ENCODE peak calls at places on chromosomes 4 and X, in ten cellular contexts. One of them, this sample, is unnamed.

GRCh38 chrX:119503484-119503861 is 35.2 kb downstream of the SLC25A5 start:
- DNase-seq in MCF 10A: peak
- DNase-seq in GM10248: no peak
- DNase-seq in fibroblast of pulmonary artery: peak
- DNase-seq in omental fat pad: no peak
- DNase-seq in right atrium auricular region: no peak
- DNase-seq in upper lobe of right lung: peak
- DNase-seq in neural progenitor cell: no peak
- DNase-seq in lower lobe of right lung: peak
- DNase-seq in pancreas: peak
- DNase-seq in this sample: peak

GRCh38 chr4:153616005-153616555 is 68.0 kb upstream of the TLR2 start:
- DNase-seq in MCF 10A: no peak
- DNase-seq in GM10248: no peak
- DNase-seq in fibroblast of pulmonary artery: no peak
- DNase-seq in omental fat pad: no peak
- DNase-seq in right atrium auricular region: no peak
- DNase-seq in upper lobe of right lung: no peak
- DNase-seq in neural progenitor cell: no peak
- DNase-seq in lower lobe of right lung: no peak
- DNase-seq in pancreas: no peak
- DNase-seq in this sample: no peak

GRCh38 chr4:186858355-186858754 is 134.7 kb upstream of the FAT1 start:
- DNase-seq in MCF 10A: no peak
- DNase-seq in GM10248: no peak
- DNase-seq in fibroblast of pulmonary artery: no peak
- DNase-seq in omental fat pad: no peak
- DNase-seq in right atrium auricular region: no peak
- DNase-seq in upper lobe of right lung: no peak
- DNase-seq in neural progenitor cell: no peak
- DNase-seq in lower lobe of right lung: no peak
- DNase-seq in pancreas: no peak
- DNase-seq in this sample: no peak

GRCh38 chr4:88225216-88226107 is 58.9 kb downstream of the PPM1K start:
- DNase-seq in MCF 10A: no peak
- DNase-seq in GM10248: no peak
- DNase-seq in fibroblast of pulmonary artery: peak
- DNase-seq in omental fat pad: no peak
- DNase-seq in right atrium auricular region: no peak
- DNase-seq in upper lobe of right lung: no peak
- DNase-seq in neural progenitor cell: no peak
- DNase-seq in lower lobe of right lung: no peak
- DNase-seq in pancreas: no peak
- DNase-seq in this sample: no peak

GRCh38 chr4:129240816-129241215 is 144.9 kb downstream of the C4orf33 start:
- DNase-seq in MCF 10A: no peak
- DNase-seq in GM10248: no peak
- DNase-seq in fibroblast of pulmonary artery: no peak
- DNase-seq in omental fat pad: no peak
- DNase-seq in right atrium auricular region: no peak
- DNase-seq in upper lobe of right lung: no peak
- DNase-seq in neural progenitor cell: peak
- DNase-seq in lower lobe of right lung: no peak
- DNase-seq in pancreas: peak
- DNase-seq in this sample: peak

GRCh38 chrX:47217121-47217851 is 1.2 kb upstream of the CDK16 start:
- DNase-seq in MCF 10A: peak
- DNase-seq in GM10248: no peak
- DNase-seq in fibroblast of pulmonary artery: peak
- DNase-seq in omental fat pad: no peak
- DNase-seq in right atrium auricular region: no peak
- DNase-seq in upper lobe of right lung: no peak
- DNase-seq in neural progenitor cell: no peak
- DNase-seq in lower lobe of right lung: peak
- DNase-seq in pancreas: peak
- DNase-seq in this sample: no peak

GRCh38 chrX:9466115-9466495 is 1.2 kb downstream of the TBL1X start:
- DNase-seq in MCF 10A: no peak
- DNase-seq in GM10248: no peak
- DNase-seq in fibroblast of pulmonary artery: no peak
- DNase-seq in omental fat pad: no peak
- DNase-seq in right atrium auricular region: peak
- DNase-seq in upper lobe of right lung: peak
- DNase-seq in neural progenitor cell: peak
- DNase-seq in lower lobe of right lung: peak
- DNase-seq in pancreas: peak
- DNase-seq in this sample: peak

GRCh38 chr4:122731676-122732075 is 828 bp upstream of the BBS12 start:
- DNase-seq in MCF 10A: no peak
- DNase-seq in GM10248: no peak
- DNase-seq in fibroblast of pulmonary artery: no peak
- DNase-seq in omental fat pad: no peak
- DNase-seq in right atrium auricular region: no peak
- DNase-seq in upper lobe of right lung: no peak
- DNase-seq in neural progenitor cell: no peak
- DNase-seq in lower lobe of right lung: no peak
- DNase-seq in pancreas: no peak
- DNase-seq in this sample: no peak

GRCh38 chr4:144113546-144113945 is 27.0 kb downstream of the GYPA start:
- DNase-seq in MCF 10A: no peak
- DNase-seq in GM10248: no peak
- DNase-seq in fibroblast of pulmonary artery: no peak
- DNase-seq in omental fat pad: no peak
- DNase-seq in right atrium auricular region: no peak
- DNase-seq in upper lobe of right lung: no peak
- DNase-seq in neural progenitor cell: no peak
- DNase-seq in lower lobe of right lung: no peak
- DNase-seq in pancreas: no peak
- DNase-seq in this sample: no peak

GRCh38 chrX:40816906-40817305 is 81.6 kb upstream of the MED14 start:
- DNase-seq in MCF 10A: no peak
- DNase-seq in GM10248: no peak
- DNase-seq in fibroblast of pulmonary artery: no peak
- DNase-seq in omental fat pad: no peak
- DNase-seq in right atrium auricular region: no peak
- DNase-seq in upper lobe of right lung: no peak
- DNase-seq in neural progenitor cell: no peak
- DNase-seq in lower lobe of right lung: no peak
- DNase-seq in pancreas: no peak
- DNase-seq in this sample: no peak

GRCh38 chr4:72701987-72702819 is 133.2 kb upstream of the ADAMTS3 start:
- DNase-seq in MCF 10A: peak
- DNase-seq in GM10248: peak
- DNase-seq in fibroblast of pulmonary artery: peak
- DNase-seq in omental fat pad: no peak
- DNase-seq in right atrium auricular region: no peak
- DNase-seq in upper lobe of right lung: no peak
- DNase-seq in neural progenitor cell: peak
- DNase-seq in lower lobe of right lung: no peak
- DNase-seq in pancreas: peak
- DNase-seq in this sample: peak

GRCh38 chr4:124420166-124420695 is 292.3 kb downstream of the ANKRD50 start:
- DNase-seq in MCF 10A: no peak
- DNase-seq in GM10248: no peak
- DNase-seq in fibroblast of pulmonary artery: no peak
- DNase-seq in omental fat pad: no peak
- DNase-seq in right atrium auricular region: no peak
- DNase-seq in upper lobe of right lung: no peak
- DNase-seq in neural progenitor cell: no peak
- DNase-seq in lower lobe of right lung: no peak
- DNase-seq in pancreas: no peak
- DNase-seq in this sample: no peak

GRCh38 chr4:152063301-152064235 is 302.8 kb upstream of the GATB start:
- DNase-seq in MCF 10A: no peak
- DNase-seq in GM10248: no peak
- DNase-seq in fibroblast of pulmonary artery: no peak
- DNase-seq in omental fat pad: no peak
- DNase-seq in right atrium auricular region: no peak
- DNase-seq in upper lobe of right lung: no peak
- DNase-seq in neural progenitor cell: no peak
- DNase-seq in lower lobe of right lung: no peak
- DNase-seq in pancreas: no peak
- DNase-seq in this sample: no peak

GRCh38 chr4:1400861-1401408 is 5.3 kb downstream of the NKX1-1 start:
- DNase-seq in MCF 10A: no peak
- DNase-seq in GM10248: no peak
- DNase-seq in fibroblast of pulmonary artery: no peak
- DNase-seq in omental fat pad: no peak
- DNase-seq in right atrium auricular region: no peak
- DNase-seq in upper lobe of right lung: peak
- DNase-seq in neural progenitor cell: no peak
- DNase-seq in lower lobe of right lung: peak
- DNase-seq in pancreas: no peak
- DNase-seq in this sample: no peak

DNA sequence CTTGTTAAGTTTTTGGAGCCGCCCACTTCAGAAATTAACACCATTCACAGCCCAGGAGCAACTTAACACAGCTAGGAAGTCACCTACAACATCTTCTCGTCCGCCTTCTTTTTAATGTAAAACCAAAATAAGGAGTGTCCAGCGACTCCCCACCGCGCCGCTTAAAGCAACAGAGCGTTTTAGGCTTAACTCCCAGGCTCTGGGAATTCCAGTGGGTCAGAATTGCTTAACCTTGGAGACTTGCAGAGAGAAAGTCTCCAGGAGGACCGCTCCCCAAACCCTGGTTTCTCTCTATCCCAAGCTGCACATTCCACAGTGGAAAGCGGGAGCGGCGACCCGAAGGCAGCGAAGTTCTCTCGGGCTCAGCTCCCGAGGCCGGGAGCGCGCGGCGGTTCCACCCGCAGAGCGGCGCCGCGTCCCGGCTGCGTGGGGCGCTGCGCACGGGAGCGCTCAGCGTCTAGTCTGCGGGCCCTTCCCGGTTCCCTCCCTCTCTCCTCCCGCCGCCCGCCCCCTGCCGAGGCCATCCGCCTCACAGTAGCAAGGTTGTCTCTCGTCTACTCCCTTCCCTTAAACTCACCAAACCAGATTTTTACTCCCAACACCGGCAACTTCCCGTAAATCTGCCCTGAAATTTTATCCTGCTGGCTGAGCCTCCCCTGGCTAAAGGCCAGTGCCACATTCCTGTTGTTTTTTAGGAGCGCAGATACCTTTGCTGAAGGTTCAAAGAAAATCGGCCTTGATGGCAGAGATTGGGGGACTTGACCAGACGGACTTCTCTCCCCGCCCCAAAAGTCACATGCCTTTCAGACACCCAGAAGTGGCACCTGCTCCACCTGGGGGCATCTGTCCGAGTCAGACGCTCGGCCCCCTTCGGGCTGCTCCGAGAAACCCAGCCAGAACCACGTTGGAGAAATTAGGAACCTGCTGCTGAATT is at the start of gene RBM47:
- DNase-seq in MCF 10A: peak
- DNase-seq in GM10248: peak
- DNase-seq in fibroblast of pulmonary artery: peak
- DNase-seq in omental fat pad: no peak
- DNase-seq in right atrium auricular region: no peak
- DNase-seq in upper lobe of right lung: peak
- DNase-seq in neural progenitor cell: peak
- DNase-seq in lower lobe of right lung: peak
- DNase-seq in pancreas: peak
- DNase-seq in this sample: peak
- TF ChIP-seq CTCF in MCF 10A: no peak
- TF ChIP-seq CTCF in GM10248: peak
- TF ChIP-seq CTCF in fibroblast of pulmonary artery: no peak
- TF ChIP-seq CTCF in omental fat pad: no peak
- TF ChIP-seq CTCF in right atrium auricular region: no peak
- TF ChIP-seq CTCF in upper lobe of right lung: peak
- TF ChIP-seq CTCF in neural progenitor cell: peak
- TF ChIP-seq CTCF in lower lobe of right lung: peak
- TF ChIP-seq CTCF in pancreas: no peak
- TF ChIP-seq CTCF in this sample: no peak

DNA sequence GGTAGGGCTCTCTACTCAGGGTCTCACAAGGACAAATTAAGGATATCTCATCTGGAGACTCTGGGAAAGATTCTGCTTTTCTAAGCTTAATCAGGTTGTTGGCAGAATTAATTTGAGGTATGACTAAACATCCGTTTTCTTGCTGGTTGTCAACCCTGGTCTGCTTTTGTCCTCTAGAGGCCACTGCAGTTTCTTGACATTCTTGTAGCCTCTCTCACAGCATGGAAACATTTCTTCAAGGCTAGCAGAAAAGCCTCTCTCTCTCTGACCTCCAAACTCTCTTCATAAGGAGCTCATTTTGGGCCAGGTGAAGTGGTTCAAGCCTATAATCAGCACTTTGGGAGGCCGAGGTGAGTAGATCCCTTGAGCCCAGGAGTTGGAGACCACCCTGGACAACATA is 749.5 kb upstream of the PCDH7 start:
- DNase-seq in MCF 10A: peak
- DNase-seq in GM10248: no peak
- DNase-seq in fibroblast of pulmonary artery: peak
- DNase-seq in omental fat pad: no peak
- DNase-seq in right atrium auricular region: no peak
- DNase-seq in upper lobe of right lung: no peak
- DNase-seq in neural progenitor cell: peak
- DNase-seq in lower lobe of right lung: no peak
- DNase-seq in pancreas: no peak
- DNase-seq in this sample: no peak
- TF ChIP-seq CTCF in MCF 10A: peak
- TF ChIP-seq CTCF in GM10248: no peak
- TF ChIP-seq CTCF in fibroblast of pulmonary artery: peak
- TF ChIP-seq CTCF in omental fat pad: no peak
- TF ChIP-seq CTCF in right atrium auricular region: no peak
- TF ChIP-seq CTCF in upper lobe of right lung: no peak
- TF ChIP-seq CTCF in neural progenitor cell: peak
- TF ChIP-seq CTCF in lower lobe of right lung: no peak
- TF ChIP-seq CTCF in pancreas: no peak
- TF ChIP-seq CTCF in this sample: no peak

DNA sequence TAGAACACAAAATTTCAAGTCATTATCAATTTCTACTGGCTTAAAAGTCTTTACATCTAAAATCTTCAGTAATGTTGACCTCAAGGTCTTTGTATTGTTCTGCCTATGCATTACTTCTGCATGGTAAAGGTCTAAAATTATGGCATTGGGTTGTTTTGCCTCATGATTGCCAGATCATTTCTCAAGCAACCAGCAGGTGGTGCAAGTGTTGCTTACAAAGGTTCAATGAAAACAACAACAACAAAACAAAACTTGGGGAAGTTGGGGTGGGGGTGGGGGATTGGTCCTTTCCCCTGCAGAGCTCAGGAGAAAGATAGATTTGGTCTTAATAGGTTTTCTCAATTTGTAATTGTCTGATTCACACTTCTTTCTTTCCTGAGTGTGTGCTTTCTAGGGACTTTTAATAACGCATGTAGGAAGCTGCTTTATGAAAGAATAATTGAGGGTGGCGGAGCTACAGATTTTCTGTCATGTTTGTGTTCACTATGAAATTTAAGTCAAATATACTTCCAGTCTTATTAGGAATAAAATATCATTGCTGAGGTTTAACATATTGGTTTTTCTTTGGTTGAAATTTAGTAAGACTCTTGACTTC is 145.1 kb downstream of the COL4A5 start:
- DNase-seq in MCF 10A: peak
- DNase-seq in GM10248: peak
- DNase-seq in fibroblast of pulmonary artery: peak
- DNase-seq in omental fat pad: no peak
- DNase-seq in right atrium auricular region: no peak
- DNase-seq in upper lobe of right lung: no peak
- DNase-seq in neural progenitor cell: peak
- DNase-seq in lower lobe of right lung: no peak
- DNase-seq in pancreas: no peak
- DNase-seq in this sample: peak
- TF ChIP-seq CTCF in MCF 10A: peak
- TF ChIP-seq CTCF in GM10248: peak
- TF ChIP-seq CTCF in fibroblast of pulmonary artery: peak
- TF ChIP-seq CTCF in omental fat pad: no peak
- TF ChIP-seq CTCF in right atrium auricular region: no peak
- TF ChIP-seq CTCF in upper lobe of right lung: peak
- TF ChIP-seq CTCF in neural progenitor cell: peak
- TF ChIP-seq CTCF in lower lobe of right lung: no peak
- TF ChIP-seq CTCF in pancreas: no peak
- TF ChIP-seq CTCF in this sample: peak

GRCh38 chr4:85113706-85114105 is 147.2 kb upstream of the WDFY3 start:
- DNase-seq in MCF 10A: no peak
- DNase-seq in GM10248: no peak
- DNase-seq in fibroblast of pulmonary artery: no peak
- DNase-seq in omental fat pad: no peak
- DNase-seq in right atrium auricular region: no peak
- DNase-seq in upper lobe of right lung: no peak
- DNase-seq in neural progenitor cell: no peak
- DNase-seq in lower lobe of right lung: no peak
- DNase-seq in pancreas: no peak
- DNase-seq in this sample: no peak
- TF ChIP-seq CTCF in MCF 10A: no peak
- TF ChIP-seq CTCF in GM10248: no peak
- TF ChIP-seq CTCF in fibroblast of pulmonary artery: no peak
- TF ChIP-seq CTCF in omental fat pad: no peak
- TF ChIP-seq CTCF in right atrium auricular region: no peak
- TF ChIP-seq CTCF in upper lobe of right lung: no peak
- TF ChIP-seq CTCF in neural progenitor cell: no peak
- TF ChIP-seq CTCF in lower lobe of right lung: no peak
- TF ChIP-seq CTCF in pancreas: no peak
- TF ChIP-seq CTCF in this sample: no peak